ENCODE peak calls at places on chromosome 17, in nine cellular contexts. One of them, this sample, is unnamed.

GRCh38 chr17:39742856-39743436 is 5.2 kb downstream of the GRB7 start:
- DNase-seq in spleen: peak
- DNase-seq in sigmoid colon: no peak
- DNase-seq in activated CD8-positive, alpha-beta T cell treated with anti-CD3 and anti-CD28 coated beads for 36 hours: no peak
- DNase-seq in glutamatergic neuron: no peak
- DNase-seq in astrocyte of the cerebellum: no peak
- DNase-seq in cardiac muscle cell: no peak
- DNase-seq in B cell: no peak
- DNase-seq in heart left ventricle: no peak
- DNase-seq in this sample: no peak

GRCh38 chr17:36525888-36526287 is 8.8 kb downstream of the MYO19 start:
- DNase-seq in spleen: no peak
- DNase-seq in sigmoid colon: no peak
- DNase-seq in activated CD8-positive, alpha-beta T cell treated with anti-CD3 and anti-CD28 coated beads for 36 hours: no peak
- DNase-seq in glutamatergic neuron: no peak
- DNase-seq in astrocyte of the cerebellum: no peak
- DNase-seq in cardiac muscle cell: no peak
- DNase-seq in B cell: no peak
- DNase-seq in heart left ventricle: no peak
- DNase-seq in this sample: no peak

GRCh38 chr17:33072421-33073175 is 81.0 kb downstream of the SPACA3 start:
- DNase-seq in spleen: no peak
- DNase-seq in sigmoid colon: no peak
- DNase-seq in activated CD8-positive, alpha-beta T cell treated with anti-CD3 and anti-CD28 coated beads for 36 hours: no peak
- DNase-seq in glutamatergic neuron: no peak
- DNase-seq in astrocyte of the cerebellum: no peak
- DNase-seq in cardiac muscle cell: no peak
- DNase-seq in B cell: no peak
- DNase-seq in heart left ventricle: no peak
- DNase-seq in this sample: no peak

GRCh38 chr17:36931096-36931696 is 6.1 kb upstream of the LHX1 start:
- DNase-seq in spleen: no peak
- DNase-seq in sigmoid colon: no peak
- DNase-seq in activated CD8-positive, alpha-beta T cell treated with anti-CD3 and anti-CD28 coated beads for 36 hours: no peak
- DNase-seq in glutamatergic neuron: no peak
- DNase-seq in astrocyte of the cerebellum: no peak
- DNase-seq in cardiac muscle cell: no peak
- DNase-seq in B cell: no peak
- DNase-seq in heart left ventricle: no peak
- DNase-seq in this sample: no peak

GRCh38 chr17:79668344-79669250 is 57.7 kb upstream of the RBFOX3 start:
- DNase-seq in spleen: peak
- DNase-seq in sigmoid colon: peak
- DNase-seq in activated CD8-positive, alpha-beta T cell treated with anti-CD3 and anti-CD28 coated beads for 36 hours: no peak
- DNase-seq in glutamatergic neuron: peak
- DNase-seq in astrocyte of the cerebellum: no peak
- DNase-seq in cardiac muscle cell: no peak
- DNase-seq in B cell: no peak
- DNase-seq in heart left ventricle: no peak
- DNase-seq in this sample: no peak

GRCh38 chr17:55163408-55163807 is 101.4 kb upstream of the HLF start:
- DNase-seq in spleen: no peak
- DNase-seq in sigmoid colon: no peak
- DNase-seq in activated CD8-positive, alpha-beta T cell treated with anti-CD3 and anti-CD28 coated beads for 36 hours: no peak
- DNase-seq in glutamatergic neuron: no peak
- DNase-seq in astrocyte of the cerebellum: no peak
- DNase-seq in cardiac muscle cell: no peak
- DNase-seq in B cell: no peak
- DNase-seq in heart left ventricle: no peak
- DNase-seq in this sample: no peak

GRCh38 chr17:2239882-2240430 is 63.6 kb downstream of the SMG6 start:
- DNase-seq in spleen: no peak
- DNase-seq in sigmoid colon: peak
- DNase-seq in activated CD8-positive, alpha-beta T cell treated with anti-CD3 and anti-CD28 coated beads for 36 hours: peak
- DNase-seq in glutamatergic neuron: no peak
- DNase-seq in astrocyte of the cerebellum: peak
- DNase-seq in cardiac muscle cell: peak
- DNase-seq in B cell: peak
- DNase-seq in heart left ventricle: peak
- DNase-seq in this sample: no peak

GRCh38 chr17:12107905-12108304 is 87.2 kb downstream of the MAP2K4 start:
- DNase-seq in spleen: no peak
- DNase-seq in sigmoid colon: no peak
- DNase-seq in activated CD8-positive, alpha-beta T cell treated with anti-CD3 and anti-CD28 coated beads for 36 hours: no peak
- DNase-seq in glutamatergic neuron: no peak
- DNase-seq in astrocyte of the cerebellum: peak
- DNase-seq in cardiac muscle cell: peak
- DNase-seq in B cell: no peak
- DNase-seq in heart left ventricle: no peak
- DNase-seq in this sample: no peak

DNA sequence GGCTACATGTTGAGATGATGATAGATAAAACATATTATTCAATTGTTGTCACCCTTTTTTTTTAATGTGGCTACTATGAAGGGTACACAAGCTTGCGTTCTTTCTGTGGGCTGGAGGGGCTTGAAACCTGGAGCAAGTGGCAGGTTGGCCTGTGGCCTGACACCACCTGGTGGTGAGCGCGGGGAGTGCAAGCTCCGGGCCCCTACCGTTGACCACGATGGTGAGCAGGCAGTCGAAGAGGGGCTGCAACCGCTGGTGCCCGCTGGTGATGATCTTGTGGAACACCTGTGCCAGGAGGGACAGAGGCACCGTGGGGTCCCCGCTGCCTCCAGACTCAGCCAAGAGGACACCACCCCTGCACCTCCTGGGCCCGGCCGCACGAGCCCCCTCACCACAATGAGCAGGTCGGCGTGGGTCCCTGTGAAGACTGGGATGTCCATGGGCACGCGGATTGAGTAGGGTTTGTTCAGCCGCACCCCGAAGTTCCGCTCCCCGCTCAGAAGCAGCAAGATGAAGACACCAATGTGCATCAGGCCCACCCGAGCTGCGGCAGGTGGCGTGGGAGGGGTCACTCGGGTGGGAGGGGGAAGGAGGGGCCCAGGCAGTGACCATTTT is 14.5 kb downstream of the HID1 start:
- DNase-seq in spleen: peak
- DNase-seq in sigmoid colon: peak
- DNase-seq in activated CD8-positive, alpha-beta T cell treated with anti-CD3 and anti-CD28 coated beads for 36 hours: peak
- DNase-seq in glutamatergic neuron: peak
- DNase-seq in astrocyte of the cerebellum: peak
- DNase-seq in cardiac muscle cell: peak
- DNase-seq in B cell: peak
- DNase-seq in heart left ventricle: peak
- DNase-seq in this sample: peak
- TF ChIP-seq CTCF in spleen: peak
- TF ChIP-seq CTCF in sigmoid colon: peak
- TF ChIP-seq CTCF in activated CD8-positive, alpha-beta T cell treated with anti-CD3 and anti-CD28 coated beads for 36 hours: peak
- TF ChIP-seq CTCF in glutamatergic neuron: peak
- TF ChIP-seq CTCF in astrocyte of the cerebellum: peak
- TF ChIP-seq CTCF in cardiac muscle cell: peak
- TF ChIP-seq CTCF in B cell: peak
- TF ChIP-seq CTCF in heart left ventricle: peak
- TF ChIP-seq CTCF in this sample: peak

DNA sequence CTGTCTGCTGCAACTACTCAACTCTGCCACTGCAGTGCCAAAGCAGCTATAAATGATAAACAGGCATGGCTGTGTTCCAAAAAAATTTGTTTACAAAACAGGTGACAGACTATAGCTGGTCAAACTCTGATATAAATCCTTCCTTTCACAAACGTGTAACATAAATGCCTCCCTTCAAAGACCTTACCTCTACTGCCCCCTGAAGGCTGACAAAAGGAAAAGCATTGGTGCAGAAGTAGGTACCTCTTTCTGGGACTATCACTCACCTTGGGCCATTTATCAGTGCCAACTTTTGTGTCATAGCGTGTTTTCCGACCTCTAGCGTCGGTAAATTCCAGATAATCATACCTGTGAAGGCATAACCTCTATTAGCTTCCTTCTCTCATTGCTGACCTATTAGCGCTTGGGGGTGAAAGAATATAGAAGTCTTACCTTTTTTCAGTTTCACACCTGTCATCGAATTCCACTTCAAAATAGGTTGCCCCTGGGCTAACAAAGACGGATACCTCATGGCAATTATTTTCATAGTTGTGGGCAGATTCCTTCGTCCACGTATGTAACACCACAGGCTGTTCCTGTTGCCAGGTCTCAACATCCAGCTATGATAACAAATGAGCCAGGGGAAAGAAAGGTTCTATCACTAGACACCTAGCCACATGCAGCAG is 67.9 kb downstream of the ZZEF1 start:
- DNase-seq in spleen: no peak
- DNase-seq in sigmoid colon: no peak
- DNase-seq in activated CD8-positive, alpha-beta T cell treated with anti-CD3 and anti-CD28 coated beads for 36 hours: no peak
- DNase-seq in glutamatergic neuron: no peak
- DNase-seq in astrocyte of the cerebellum: peak
- DNase-seq in cardiac muscle cell: peak
- DNase-seq in B cell: peak
- DNase-seq in heart left ventricle: no peak
- DNase-seq in this sample: no peak
- TF ChIP-seq CTCF in spleen: peak
- TF ChIP-seq CTCF in sigmoid colon: no peak
- TF ChIP-seq CTCF in activated CD8-positive, alpha-beta T cell treated with anti-CD3 and anti-CD28 coated beads for 36 hours: peak
- TF ChIP-seq CTCF in glutamatergic neuron: peak
- TF ChIP-seq CTCF in astrocyte of the cerebellum: peak
- TF ChIP-seq CTCF in cardiac muscle cell: peak
- TF ChIP-seq CTCF in B cell: peak
- TF ChIP-seq CTCF in heart left ventricle: peak
- TF ChIP-seq CTCF in this sample: peak

DNA sequence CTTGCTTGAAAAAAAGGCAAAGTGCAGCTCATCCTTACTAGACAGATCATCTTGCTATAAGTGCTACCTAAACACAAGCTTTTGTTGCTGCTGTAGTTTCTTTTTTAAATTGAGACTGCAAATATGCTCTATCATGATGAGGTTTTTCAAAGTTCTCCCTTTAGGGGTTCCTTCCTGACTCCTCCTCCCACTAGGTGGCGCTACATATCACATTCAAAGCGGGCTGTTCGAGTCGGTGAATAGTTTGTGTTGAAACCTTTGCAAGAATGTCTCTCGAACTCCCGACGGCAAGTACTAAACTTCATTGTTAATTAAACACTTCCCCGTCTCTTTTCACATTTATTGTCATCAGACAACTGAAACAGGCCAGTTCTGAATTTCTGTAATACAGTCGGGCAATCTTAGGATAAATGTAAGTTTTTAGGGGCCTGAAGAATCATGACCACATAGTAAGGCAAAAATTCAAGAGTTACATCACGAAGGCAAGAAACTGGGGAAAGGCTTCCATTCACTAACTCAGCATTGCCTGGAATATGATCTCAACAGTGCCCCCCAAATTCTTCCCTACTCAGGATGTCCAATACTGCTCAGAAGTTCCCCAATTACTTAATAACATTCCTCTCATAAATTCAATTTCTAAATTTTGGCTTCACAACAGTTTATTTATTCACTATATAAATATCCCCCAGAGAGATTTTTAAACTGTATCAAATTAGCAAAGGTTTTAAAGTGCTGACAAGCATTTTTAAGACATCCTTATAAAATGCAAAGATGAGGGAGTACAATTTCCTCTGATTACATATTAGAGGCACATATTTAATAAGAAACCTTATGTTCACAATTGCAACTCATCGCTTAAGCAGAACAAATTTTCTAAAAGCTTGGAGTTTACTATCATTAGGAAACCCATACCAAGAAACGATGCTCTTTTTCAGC is 6.7 kb downstream of the HS3ST3A1 start:
- DNase-seq in spleen: no peak
- DNase-seq in sigmoid colon: peak
- DNase-seq in activated CD8-positive, alpha-beta T cell treated with anti-CD3 and anti-CD28 coated beads for 36 hours: peak
- DNase-seq in glutamatergic neuron: peak
- DNase-seq in astrocyte of the cerebellum: peak
- DNase-seq in cardiac muscle cell: peak
- DNase-seq in B cell: peak
- DNase-seq in heart left ventricle: peak
- DNase-seq in this sample: peak
- TF ChIP-seq CTCF in spleen: peak
- TF ChIP-seq CTCF in sigmoid colon: peak
- TF ChIP-seq CTCF in activated CD8-positive, alpha-beta T cell treated with anti-CD3 and anti-CD28 coated beads for 36 hours: peak
- TF ChIP-seq CTCF in glutamatergic neuron: peak
- TF ChIP-seq CTCF in astrocyte of the cerebellum: peak
- TF ChIP-seq CTCF in cardiac muscle cell: peak
- TF ChIP-seq CTCF in B cell: peak
- TF ChIP-seq CTCF in heart left ventricle: peak
- TF ChIP-seq CTCF in this sample: peak

GRCh38 chr17:81471804-81472456 is 40.7 kb downstream of the ACTG1 start:
- DNase-seq in spleen: no peak
- DNase-seq in sigmoid colon: peak
- DNase-seq in activated CD8-positive, alpha-beta T cell treated with anti-CD3 and anti-CD28 coated beads for 36 hours: peak
- DNase-seq in glutamatergic neuron: no peak
- DNase-seq in astrocyte of the cerebellum: peak
- DNase-seq in cardiac muscle cell: peak
- DNase-seq in B cell: no peak
- DNase-seq in heart left ventricle: no peak
- DNase-seq in this sample: no peak
- TF ChIP-seq CTCF in spleen: peak
- TF ChIP-seq CTCF in sigmoid colon: peak
- TF ChIP-seq CTCF in activated CD8-positive, alpha-beta T cell treated with anti-CD3 and anti-CD28 coated beads for 36 hours: no peak
- TF ChIP-seq CTCF in glutamatergic neuron: no peak
- TF ChIP-seq CTCF in astrocyte of the cerebellum: no peak
- TF ChIP-seq CTCF in cardiac muscle cell: no peak
- TF ChIP-seq CTCF in B cell: no peak
- TF ChIP-seq CTCF in heart left ventricle: no peak
- TF ChIP-seq CTCF in this sample: no peak

This sample was measured in neural crest cell.